ENCODE peak calls at places on chromosomes 5 and 9, in ten cellular contexts. X, R, Z, O, F, D, H, J, A and P are unnamed samples.

GRCh38 chr9:89654025-89654662 is 49.3 kb downstream of the GADD45G start:
- DNase-seq in D (no peak), R (no peak), H (no peak), A (no peak), O (no peak), F (no peak), Z (no peak), J (no peak), X (no peak), P (no peak)

GRCh38 chr5:57551974-57552537 is 69.4 kb upstream of the ACTBL2 start:
- DNase-seq in H (no peak), F (no peak), D (no peak), X (no peak), J (no peak), O (no peak), Z (no peak), R (no peak), A (no peak), P (no peak)

GRCh38 chr5:122030251-122030650 is 47.8 kb downstream of the LOX start:
- DNase-seq in Z (no peak), A (no peak), J (no peak), R (no peak), D (no peak), H (no peak), O (no peak), F (no peak), X (no peak), P (no peak)

GRCh38 chr9:122350577-122351355 is 20.1 kb upstream of the PTGS1 start:
- DNase-seq in Z (peak), X (peak), D (no peak), F (peak), R (peak), J (peak), O (peak), A (peak), H (peak), P (peak)

GRCh38 chr9:109289186-109289585 is 31.7 kb downstream of the EPB41L4B start:
- DNase-seq in Z (no peak), D (no peak), R (no peak), F (no peak), J (no peak), X (no peak), H (no peak), O (no peak), A (no peak), P (no peak)

GRCh38 chr9:99105152-99106043 is 485 bp downstream of the TGFBR1 start:
- DNase-seq in A (peak), F (peak), X (peak), J (peak), R (peak), H (peak), Z (peak), O (peak), D (no peak), P (peak)

GRCh38 chr9:133763272-133764183 is 25.4 kb upstream of the SARDH start:
- DNase-seq in A (no peak), O (no peak), X (no peak), R (peak), F (no peak), D (no peak), J (no peak), Z (peak), H (peak), P (no peak)

GRCh38 chr5:133934822-133935793 is 33.3 kb downstream of the C5orf15 start:
- DNase-seq in D (no peak), H (no peak), R (no peak), J (no peak), X (no peak), F (no peak), O (peak), A (no peak), Z (no peak), P (no peak)

GRCh38 chr9:38720083-38720755 is at the start of gene FAM240B:
- DNase-seq in F (no peak), D (no peak), Z (no peak), R (no peak), H (no peak), X (no peak), A (no peak), J (no peak), O (no peak), P (no peak)

GRCh38 chr5:36367524-36367923 is 65.8 kb upstream of the RANBP3L start:
- DNase-seq in D (no peak), H (no peak), J (no peak), O (no peak), F (no peak), Z (no peak), A (no peak), R (peak), X (no peak), P (no peak)